ENCODE peak calls at places on chromosomes 11 and 22, in nine cellular contexts. One of them, this sample, is unnamed.

GRCh38 chr11:122748968-122749687 is 89.2 kb upstream of the CRTAM start:
- DNase-seq in prostate gland: no peak
- DNase-seq in astrocyte: peak; percentile 96
- DNase-seq in adrenal gland: peak; percentile 26
- DNase-seq in body of pancreas: no peak
- DNase-seq in BJ: peak; percentile 67
- DNase-seq in choroid plexus epithelial cell: peak; percentile 97
- DNase-seq in WERI-Rb-1: no peak
- DNase-seq in AG04449: peak; percentile 88
- DNase-seq in this sample: peak; percentile 37

GRCh38 chr22:25202290-25202921 is 2.7 kb downstream of the CRYBB3 start:
- DNase-seq in prostate gland: peak; percentile 41
- DNase-seq in astrocyte: peak; percentile 8
- DNase-seq in adrenal gland: peak; percentile 40
- DNase-seq in body of pancreas: peak; percentile 62
- DNase-seq in BJ: no peak
- DNase-seq in choroid plexus epithelial cell: peak; percentile 72
- DNase-seq in WERI-Rb-1: peak; percentile 72
- DNase-seq in AG04449: peak; percentile 2
- DNase-seq in this sample: no peak

GRCh38 chr11:8328848-8329330 is 65.2 kb upstream of the LMO1 start:
- DNase-seq in prostate gland: peak; percentile 38
- DNase-seq in astrocyte: peak; percentile 66
- DNase-seq in adrenal gland: peak; percentile 96
- DNase-seq in body of pancreas: peak; percentile 82
- DNase-seq in BJ: peak; percentile 16
- DNase-seq in choroid plexus epithelial cell: peak; percentile 67
- DNase-seq in WERI-Rb-1: peak; percentile 93
- DNase-seq in AG04449: peak; percentile 12
- DNase-seq in this sample: peak; percentile 91

GRCh38 chr11:114799524-114799923 is 121.2 kb downstream of the NXPE2 start:
- DNase-seq in prostate gland: no peak
- DNase-seq in astrocyte: no peak
- DNase-seq in adrenal gland: no peak
- DNase-seq in body of pancreas: no peak
- DNase-seq in BJ: no peak
- DNase-seq in choroid plexus epithelial cell: no peak
- DNase-seq in WERI-Rb-1: no peak
- DNase-seq in AG04449: no peak
- DNase-seq in this sample: no peak

GRCh38 chr11:133934599-133935550 is 21.9 kb downstream of the IGSF9B start:
- DNase-seq in prostate gland: no peak
- DNase-seq in astrocyte: peak; percentile 95
- DNase-seq in adrenal gland: no peak
- DNase-seq in body of pancreas: no peak
- DNase-seq in BJ: no peak
- DNase-seq in choroid plexus epithelial cell: no peak
- DNase-seq in WERI-Rb-1: peak; percentile 69
- DNase-seq in AG04449: no peak
- DNase-seq in this sample: peak; percentile 87

GRCh38 chr22:37601540-37602442 is 6.8 kb upstream of the GGA1 start:
- DNase-seq in prostate gland: no peak
- DNase-seq in astrocyte: peak; percentile 61
- DNase-seq in adrenal gland: peak; percentile 39
- DNase-seq in body of pancreas: peak; percentile 82
- DNase-seq in BJ: no peak
- DNase-seq in choroid plexus epithelial cell: peak; percentile 66
- DNase-seq in WERI-Rb-1: no peak
- DNase-seq in AG04449: no peak
- DNase-seq in this sample: no peak

GRCh38 chr11:119343726-119344125 is 2.8 kb downstream of the MFRP start:
- DNase-seq in prostate gland: no peak
- DNase-seq in astrocyte: no peak
- DNase-seq in adrenal gland: no peak
- DNase-seq in body of pancreas: no peak
- DNase-seq in BJ: no peak
- DNase-seq in choroid plexus epithelial cell: no peak
- DNase-seq in WERI-Rb-1: no peak
- DNase-seq in AG04449: no peak
- DNase-seq in this sample: no peak

GRCh38 chr11:112321521-112322172 is 61.0 kb upstream of the PLET1 start:
- DNase-seq in prostate gland: peak; percentile 94
- DNase-seq in astrocyte: peak; percentile 92
- DNase-seq in adrenal gland: peak; percentile 92
- DNase-seq in body of pancreas: peak; percentile 73
- DNase-seq in BJ: peak; percentile 63
- DNase-seq in choroid plexus epithelial cell: peak; percentile 97
- DNase-seq in WERI-Rb-1: peak; percentile 20
- DNase-seq in AG04449: peak; percentile 72
- DNase-seq in this sample: peak; percentile 72

DNA sequence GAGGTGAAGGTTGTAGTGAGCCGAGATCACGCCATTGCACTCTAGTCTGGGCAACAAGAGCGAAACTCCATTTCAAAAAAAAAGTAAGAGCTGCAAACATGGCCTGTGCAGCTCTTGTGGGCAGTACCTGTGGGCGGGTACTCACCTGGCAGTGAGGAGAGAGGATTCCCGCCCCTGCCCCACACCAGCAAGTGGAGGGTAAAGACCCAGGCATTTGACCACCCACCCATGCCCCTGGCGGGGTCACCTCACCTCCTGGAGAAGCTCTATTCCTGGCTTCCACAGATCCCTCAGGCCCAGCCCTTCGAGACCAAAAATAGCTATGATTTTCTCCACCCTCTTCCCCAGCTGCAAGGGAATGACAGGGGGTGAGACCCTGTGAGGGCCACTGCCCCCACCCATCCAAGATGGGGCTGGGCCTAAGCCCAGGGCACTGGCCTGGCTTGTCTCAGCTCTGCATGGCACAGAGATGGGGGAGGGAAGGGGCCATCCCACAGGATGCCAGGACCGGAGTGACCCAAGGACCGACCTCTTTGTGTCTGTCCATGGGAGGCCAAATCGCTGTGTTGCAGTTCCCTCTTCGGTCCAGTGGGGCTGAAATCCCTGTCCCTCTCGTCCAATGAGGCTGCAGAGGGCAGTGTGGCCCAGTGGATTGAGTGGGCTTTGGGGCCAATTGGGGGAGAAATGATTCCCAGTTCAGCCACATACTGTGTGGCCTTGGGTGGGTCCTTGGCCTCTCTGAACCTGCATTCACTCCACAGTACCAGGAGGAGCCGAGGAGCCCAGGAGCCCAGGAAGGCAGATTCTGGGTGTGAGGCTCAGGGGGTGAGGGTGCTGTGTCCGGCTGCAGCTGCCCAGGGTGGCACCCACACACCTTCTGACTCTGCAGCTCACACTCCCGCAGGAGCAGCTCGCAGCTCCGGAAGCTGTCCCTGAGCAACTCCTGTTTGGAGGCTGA is 14.6 kb downstream of the SEC14L6 start:
- DNase-seq in prostate gland: no peak
- DNase-seq in astrocyte: no peak
- DNase-seq in adrenal gland: no peak
- DNase-seq in body of pancreas: no peak
- DNase-seq in BJ: no peak
- DNase-seq in choroid plexus epithelial cell: no peak
- DNase-seq in WERI-Rb-1: no peak
- DNase-seq in AG04449: no peak
- DNase-seq in this sample: no peak
- TF ChIP-seq CTCF in prostate gland: no peak
- TF ChIP-seq CTCF in astrocyte: no peak
- TF ChIP-seq CTCF in adrenal gland: no peak
- TF ChIP-seq CTCF in body of pancreas: no peak
- TF ChIP-seq CTCF in BJ: no peak
- TF ChIP-seq CTCF in choroid plexus epithelial cell: no peak
- TF ChIP-seq CTCF in WERI-Rb-1: no peak
- TF ChIP-seq CTCF in AG04449: no peak
- TF ChIP-seq CTCF in this sample: no peak

GRCh38 chr22:40189979-40190378 is 12.3 kb downstream of the TNRC6B start:
- DNase-seq in prostate gland: no peak
- DNase-seq in astrocyte: peak; percentile 68
- DNase-seq in adrenal gland: no peak
- DNase-seq in body of pancreas: no peak
- DNase-seq in BJ: no peak
- DNase-seq in choroid plexus epithelial cell: no peak
- DNase-seq in WERI-Rb-1: no peak
- DNase-seq in AG04449: no peak
- DNase-seq in this sample: no peak

GRCh38 chr22:40194656-40195055 is 16.9 kb downstream of the TNRC6B start:
- DNase-seq in prostate gland: no peak
- DNase-seq in astrocyte: no peak
- DNase-seq in adrenal gland: no peak
- DNase-seq in body of pancreas: no peak
- DNase-seq in BJ: no peak
- DNase-seq in choroid plexus epithelial cell: no peak
- DNase-seq in WERI-Rb-1: no peak
- DNase-seq in AG04449: no peak
- DNase-seq in this sample: no peak

GRCh38 chr22:40196628-40197027 is 18.9 kb downstream of the TNRC6B start:
- DNase-seq in prostate gland: no peak
- DNase-seq in astrocyte: peak; percentile 96
- DNase-seq in adrenal gland: peak; percentile 76
- DNase-seq in body of pancreas: no peak
- DNase-seq in BJ: peak; percentile 73
- DNase-seq in choroid plexus epithelial cell: peak; percentile 93
- DNase-seq in WERI-Rb-1: no peak
- DNase-seq in AG04449: peak; percentile 62
- DNase-seq in this sample: no peak

GRCh38 chr22:40190501-40190900 is 12.8 kb downstream of the TNRC6B start:
- DNase-seq in prostate gland: no peak
- DNase-seq in astrocyte: no peak
- DNase-seq in adrenal gland: peak; percentile 45
- DNase-seq in body of pancreas: no peak
- DNase-seq in BJ: no peak
- DNase-seq in choroid plexus epithelial cell: no peak
- DNase-seq in WERI-Rb-1: no peak
- DNase-seq in AG04449: no peak
- DNase-seq in this sample: no peak

DNA sequence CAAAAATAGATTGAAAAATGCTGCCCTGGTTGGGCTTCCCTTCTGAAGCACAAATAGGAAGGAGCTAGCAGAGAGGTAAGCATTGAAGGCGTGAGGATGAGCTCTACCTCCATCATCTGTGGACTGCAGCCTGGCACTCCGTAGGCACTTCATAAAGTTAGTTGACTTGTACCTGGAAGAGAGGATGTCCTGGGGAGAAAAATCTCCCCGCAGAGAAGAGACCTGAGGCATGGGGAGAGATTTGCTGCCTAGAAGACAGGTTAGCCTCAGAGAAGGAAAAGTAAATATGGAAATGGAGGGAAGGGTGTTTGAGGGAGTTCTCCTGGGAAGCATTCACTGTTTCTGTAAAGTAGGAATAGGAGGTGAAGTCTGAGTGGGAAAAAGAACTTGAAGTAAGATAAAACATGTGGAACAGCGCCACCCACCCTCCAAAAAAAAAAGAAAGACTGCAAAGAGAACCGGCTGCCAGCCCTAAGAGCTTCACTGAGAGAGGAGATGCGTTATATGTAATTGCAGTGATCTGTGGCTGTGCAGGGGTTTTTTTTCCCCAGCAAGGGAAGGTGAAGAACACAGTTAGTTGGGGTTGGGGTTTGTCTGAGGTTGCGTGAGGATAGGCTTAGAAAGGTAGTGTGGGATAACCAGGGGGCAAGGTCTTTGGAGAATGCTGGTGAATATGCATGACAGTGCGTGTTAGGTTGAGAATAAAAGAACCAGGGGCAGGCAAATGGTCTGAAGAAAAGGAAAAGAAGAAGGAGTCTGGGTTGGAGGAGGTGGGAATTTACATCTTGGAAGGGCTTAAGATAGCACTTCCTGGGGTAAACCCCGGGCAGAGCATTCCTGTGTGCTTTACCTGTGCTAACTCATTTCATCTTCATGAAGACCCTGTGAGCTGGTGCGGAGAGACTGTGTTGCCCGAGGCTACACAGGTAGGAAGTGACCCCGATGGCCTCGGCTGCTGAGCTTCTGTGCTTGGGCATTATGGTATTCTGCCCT is 16.0 kb downstream of the TNRC6B start:
- DNase-seq in prostate gland: no peak
- DNase-seq in astrocyte: no peak
- DNase-seq in adrenal gland: no peak
- DNase-seq in body of pancreas: no peak
- DNase-seq in BJ: no peak
- DNase-seq in choroid plexus epithelial cell: peak; percentile 70
- DNase-seq in WERI-Rb-1: no peak
- DNase-seq in AG04449: no peak
- DNase-seq in this sample: no peak
- TF ChIP-seq CTCF in prostate gland: peak; percentile 27
- TF ChIP-seq CTCF in astrocyte: peak; percentile 32
- TF ChIP-seq CTCF in adrenal gland: no peak
- TF ChIP-seq CTCF in body of pancreas: no peak
- TF ChIP-seq CTCF in BJ: peak; percentile 42
- TF ChIP-seq CTCF in choroid plexus epithelial cell: peak; percentile 60
- TF ChIP-seq CTCF in WERI-Rb-1: peak; percentile 45
- TF ChIP-seq CTCF in AG04449: peak; percentile 10
- TF ChIP-seq CTCF in this sample: peak; percentile 31

GRCh38 chr22:22357024-22357868 is 112.7 kb downstream of the VPREB1 start:
- DNase-seq in prostate gland: peak; percentile 36
- DNase-seq in astrocyte: no peak
- DNase-seq in adrenal gland: peak; percentile 89
- DNase-seq in body of pancreas: peak; percentile 70
- DNase-seq in BJ: no peak
- DNase-seq in choroid plexus epithelial cell: peak; percentile 77
- DNase-seq in WERI-Rb-1: peak; percentile 96
- DNase-seq in AG04449: no peak
- DNase-seq in this sample: peak; percentile 86

GRCh38 chr22:22360014-22360413 is 115.4 kb downstream of the VPREB1 start:
- DNase-seq in prostate gland: no peak
- DNase-seq in astrocyte: no peak
- DNase-seq in adrenal gland: no peak
- DNase-seq in body of pancreas: no peak
- DNase-seq in BJ: no peak
- DNase-seq in choroid plexus epithelial cell: no peak
- DNase-seq in WERI-Rb-1: no peak
- DNase-seq in AG04449: no peak
- DNase-seq in this sample: no peak

GRCh38 chr22:22358136-22358535 is 113.5 kb downstream of the VPREB1 start:
- DNase-seq in prostate gland: no peak
- DNase-seq in astrocyte: no peak
- DNase-seq in adrenal gland: no peak
- DNase-seq in body of pancreas: no peak
- DNase-seq in BJ: no peak
- DNase-seq in choroid plexus epithelial cell: no peak
- DNase-seq in WERI-Rb-1: no peak
- DNase-seq in AG04449: no peak
- DNase-seq in this sample: no peak

GRCh38 chr22:22359465-22359864 is 114.9 kb downstream of the VPREB1 start:
- DNase-seq in prostate gland: no peak
- DNase-seq in astrocyte: no peak
- DNase-seq in adrenal gland: no peak
- DNase-seq in body of pancreas: no peak
- DNase-seq in BJ: no peak
- DNase-seq in choroid plexus epithelial cell: no peak
- DNase-seq in WERI-Rb-1: no peak
- DNase-seq in AG04449: no peak
- DNase-seq in this sample: no peak

GRCh38 chr22:22358686-22359085 is 114.1 kb downstream of the VPREB1 start:
- DNase-seq in prostate gland: no peak
- DNase-seq in astrocyte: no peak
- DNase-seq in adrenal gland: no peak
- DNase-seq in body of pancreas: no peak
- DNase-seq in BJ: no peak
- DNase-seq in choroid plexus epithelial cell: no peak
- DNase-seq in WERI-Rb-1: no peak
- DNase-seq in AG04449: no peak
- DNase-seq in this sample: no peak
- TF ChIP-seq CTCF in prostate gland: no peak
- TF ChIP-seq CTCF in astrocyte: no peak
- TF ChIP-seq CTCF in adrenal gland: no peak
- TF ChIP-seq CTCF in body of pancreas: no peak
- TF ChIP-seq CTCF in BJ: no peak
- TF ChIP-seq CTCF in choroid plexus epithelial cell: no peak
- TF ChIP-seq CTCF in WERI-Rb-1: no peak
- TF ChIP-seq CTCF in AG04449: no peak
- TF ChIP-seq CTCF in this sample: no peak

GRCh38 chr11:72704028-72704782 is 30.0 kb upstream of the PDE2A start:
- DNase-seq in prostate gland: no peak
- DNase-seq in astrocyte: no peak
- DNase-seq in adrenal gland: no peak
- DNase-seq in body of pancreas: no peak
- DNase-seq in BJ: no peak
- DNase-seq in choroid plexus epithelial cell: no peak
- DNase-seq in WERI-Rb-1: no peak
- DNase-seq in AG04449: no peak
- DNase-seq in this sample: no peak
- TF ChIP-seq CTCF in prostate gland: no peak
- TF ChIP-seq CTCF in astrocyte: no peak
- TF ChIP-seq CTCF in adrenal gland: no peak
- TF ChIP-seq CTCF in body of pancreas: no peak
- TF ChIP-seq CTCF in BJ: peak; percentile 38
- TF ChIP-seq CTCF in choroid plexus epithelial cell: peak; percentile 31
- TF ChIP-seq CTCF in WERI-Rb-1: peak; percentile 2
- TF ChIP-seq CTCF in AG04449: peak; percentile 0
- TF ChIP-seq CTCF in this sample: no peak